ENCODE peak calls at places on chromosomes 5 and 9, in six cellular contexts. C is nephron progenitor cell, D is BJ, K is H9, B is heart left ventricle, L is cardiac muscle cell. W is an unnamed sample.

GRCh38 chr9:77304543-77304942 is 127.2 kb downstream of the VPS13A start:
- DNase-seq in C (no peak), D (no peak), K (no peak), B (no peak), L (peak), W (no peak)

GRCh38 chr9:33165263-33166151 is 1.6 kb downstream of the B4GALT1 start:
- DNase-seq in C (no peak), D (peak), K (no peak), B (no peak), L (peak), W (no peak)

GRCh38 chr9:96241391-96241809 is 60.6 kb downstream of the HSD17B3 start:
- DNase-seq in C (no peak), D (no peak), K (no peak), B (no peak), L (peak), W (no peak)

GRCh38 chr9:37679649-37680402 is 29.1 kb downstream of the FRMPD1 start:
- DNase-seq in C (no peak), D (no peak), K (no peak), B (no peak), L (no peak), W (peak)

GRCh38 chr9:127219533-127219932 is 45.0 kb upstream of the GARNL3 start:
- DNase-seq in C (no peak), D (no peak), K (no peak), B (no peak), L (no peak), W (no peak)

GRCh38 chr5:64635056-64635686 is 55.1 kb upstream of the SHISAL2B start:
- DNase-seq in C (no peak), D (no peak), K (no peak), B (no peak), L (peak), W (peak)

GRCh38 chr9:133351908-133352634 is 4.1 kb downstream of the RPL7A start:
- DNase-seq in C (peak), D (no peak), K (peak), B (no peak), L (peak), W (peak)

GRCh38 chr9:13369426-13369825 is 89.9 kb upstream of the MPDZ start:
- DNase-seq in C (no peak), D (no peak), K (no peak), B (no peak), L (no peak), W (peak)

GRCh38 chr9:34826999-34827538 is 117.1 kb upstream of the CCL21 start:
- DNase-seq in C (no peak), D (no peak), K (no peak), B (no peak), L (no peak), W (no peak)

GRCh38 chr5:63127054-63127453 is 548.4 kb downstream of the LRRC70 start:
- DNase-seq in C (no peak), D (no peak), K (no peak), B (no peak), L (peak), W (no peak)

GRCh38 chr5:72835633-72836032 is 19.2 kb downstream of the TNPO1 start:
- DNase-seq in C (no peak), D (no peak), K (no peak), B (no peak), L (no peak), W (no peak)

GRCh38 chr5:6396043-6396442 is 17.7 kb upstream of the MED10 start:
- DNase-seq in C (no peak), D (no peak), K (no peak), B (no peak), L (no peak), W (no peak)

GRCh38 chr5:140239939-140240700 is 62.8 kb downstream of the PFDN1 start:
- DNase-seq in C (peak), D (no peak), K (peak), B (no peak), L (peak), W (peak)

GRCh38 chr9:135106551-135107270 is 19.2 kb downstream of the OLFM1 start:
- DNase-seq in C (no peak), D (no peak), K (no peak), B (peak), L (no peak), W (no peak)

GRCh38 chr9:6214451-6214850 is 1.2 kb upstream of the IL33 start:
- DNase-seq in C (no peak), D (no peak), K (no peak), B (no peak), L (peak), W (no peak)

GRCh38 chr5:134063421-134063820 is 51.1 kb upstream of the TCF7 start:
- DNase-seq in C (no peak), D (no peak), K (no peak), B (no peak), L (no peak), W (no peak)

DNA sequence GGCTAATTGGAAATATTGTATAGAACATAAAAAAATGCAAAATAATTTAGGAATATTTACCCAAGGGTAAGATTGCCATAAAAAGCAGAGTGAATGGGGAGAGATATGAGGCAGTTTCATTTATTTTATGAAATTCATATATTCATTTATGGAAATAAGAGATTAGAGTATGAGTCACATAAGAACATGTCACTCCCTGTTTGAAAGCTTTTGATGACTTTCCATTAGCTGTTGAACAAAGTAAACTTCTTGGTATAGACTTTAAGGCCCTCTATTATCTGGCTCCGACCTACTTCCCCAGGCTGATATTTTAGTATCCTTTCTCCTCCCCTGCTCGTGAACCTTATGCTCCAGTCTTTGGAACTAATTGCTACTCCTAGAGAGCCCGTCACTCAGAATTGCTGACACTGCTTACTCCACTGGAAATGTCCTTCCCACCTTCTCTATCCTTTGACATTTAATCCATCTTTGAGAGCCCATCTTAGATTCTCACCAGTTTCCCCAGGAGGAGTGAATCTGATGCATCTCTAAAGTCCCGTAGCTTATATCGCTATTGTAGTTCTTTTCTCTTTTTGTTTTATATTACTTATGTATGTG is 8.9 kb upstream of the ACTBL2 start:
- DNase-seq in C (no peak), D (no peak), K (no peak), B (no peak), L (no peak), W (no peak)
- TF ChIP-seq CTCF in C (no peak), D (no peak), K (no peak), B (no peak), L (no peak), W (no peak)

DNA sequence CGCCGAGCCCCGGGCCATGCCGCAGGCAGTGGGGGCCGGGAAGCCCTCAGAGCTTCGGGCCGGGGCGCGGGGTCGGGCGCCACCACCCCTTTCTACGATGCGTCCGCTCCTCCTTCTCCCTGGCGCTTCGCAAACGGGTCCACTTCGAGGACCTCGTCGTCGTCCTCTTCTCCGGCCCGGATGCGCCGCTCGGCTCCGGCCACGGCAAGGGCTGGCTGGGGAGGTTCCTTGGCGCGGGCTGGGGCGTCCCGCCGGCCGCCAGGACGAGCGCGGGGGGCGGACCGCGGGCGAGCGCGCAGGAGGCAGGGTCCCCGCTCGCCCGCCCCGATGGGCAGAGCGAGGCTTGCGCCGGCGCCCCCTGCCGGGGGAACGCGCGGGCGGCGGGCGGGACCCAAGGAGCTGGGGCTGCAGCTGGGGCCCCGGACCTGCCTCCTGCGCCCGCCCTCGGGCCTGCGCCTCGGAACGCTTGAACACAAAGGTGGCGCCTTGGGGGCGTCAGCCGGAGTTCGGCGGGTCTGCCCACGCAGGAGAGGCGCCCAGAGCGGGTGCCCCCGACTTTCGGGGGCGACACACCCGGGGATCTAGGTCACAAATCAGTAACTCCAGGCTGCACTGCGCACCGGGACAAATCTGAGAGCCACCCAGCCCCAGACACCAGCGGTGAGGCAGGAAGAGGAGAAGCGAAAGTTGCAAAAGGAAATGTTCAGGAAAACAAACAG is at the start of gene ROR2:
- DNase-seq in C (peak), D (no peak), K (peak), B (peak), L (peak), W (peak)
- TF ChIP-seq CTCF in C (peak), D (no peak), K (peak), B (peak), L (peak), W (peak)

GRCh38 chr9:129485140-129485758 is 135.7 kb downstream of the C9orf50 start:
- DNase-seq in C (no peak), D (no peak), K (no peak), B (no peak), L (no peak), W (no peak)
- TF ChIP-seq CTCF in C (no peak), D (no peak), K (no peak), B (no peak), L (no peak), W (no peak)

GRCh38 chr5:1380011-1380817 is 35.3 kb upstream of the CLPTM1L start:
- DNase-seq in C (peak), D (no peak), K (peak), B (no peak), L (peak), W (peak)
- TF ChIP-seq CTCF in C (peak), D (peak), K (peak), B (peak), L (peak), W (peak)

DNA sequence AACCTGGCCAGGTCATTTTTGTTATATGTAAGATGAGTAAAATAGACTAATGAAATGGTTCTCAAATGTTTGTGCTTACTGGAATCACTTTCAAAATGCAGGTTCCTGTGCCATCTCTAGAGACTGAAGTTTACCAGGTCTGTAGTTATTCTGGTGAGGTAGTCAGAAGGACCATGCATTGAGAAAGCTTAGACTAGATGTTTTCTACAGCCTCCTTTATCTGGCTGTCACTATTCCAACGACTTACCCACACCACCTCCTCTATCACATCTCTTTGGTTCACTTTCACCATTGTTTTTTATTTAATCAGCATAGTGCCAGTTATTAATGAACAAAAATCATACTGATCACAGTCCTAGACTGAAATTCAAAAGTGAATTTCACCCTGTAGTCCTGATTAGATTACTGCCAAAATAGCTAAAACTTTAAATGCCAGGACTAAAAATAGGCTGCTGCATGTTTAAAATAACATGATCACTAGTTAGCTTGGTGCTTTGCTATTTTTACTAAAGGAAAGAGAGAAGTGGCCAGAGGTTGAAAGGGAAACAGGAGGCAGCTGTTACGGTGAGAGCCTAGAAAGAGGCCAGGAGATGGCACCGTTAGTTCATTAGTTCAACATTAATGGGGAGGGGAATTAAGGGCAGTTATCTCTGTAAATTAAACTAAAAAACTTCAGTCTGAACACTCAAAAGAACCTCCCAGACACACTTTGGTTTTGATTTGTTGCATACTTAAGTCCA is 13.9 kb upstream of the FNIP1 start:
- DNase-seq in C (no peak), D (no peak), K (no peak), B (no peak), L (peak), W (peak)
- TF ChIP-seq CTCF in C (peak), D (peak), K (peak), B (peak), L (peak), W (peak)

DNA sequence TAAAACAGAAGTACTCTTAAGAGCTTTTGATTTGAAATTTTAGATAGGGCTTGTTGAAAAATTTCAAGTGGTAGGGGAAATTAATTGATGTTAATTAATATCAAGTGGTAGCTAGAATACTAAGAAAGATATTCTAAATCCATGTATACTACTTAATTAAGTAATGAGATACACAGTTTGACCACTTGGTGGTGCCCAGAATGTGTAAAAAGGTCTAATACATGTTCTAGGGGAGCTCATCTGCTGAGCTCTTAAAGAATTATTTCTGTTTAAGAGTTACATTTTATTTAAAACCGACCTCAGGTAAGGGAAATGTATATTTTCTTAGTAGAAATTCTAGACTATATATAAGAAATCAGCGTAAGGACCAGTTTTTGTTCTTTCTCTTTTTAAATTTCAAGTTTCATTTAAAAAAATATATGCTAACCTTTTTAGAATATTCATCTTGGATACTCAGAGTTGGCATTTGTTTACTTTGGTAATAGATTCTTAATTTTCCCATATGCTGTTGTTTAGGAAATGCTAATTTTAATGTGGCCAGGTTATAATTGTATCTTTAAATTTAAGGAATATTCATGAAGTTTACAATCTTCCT is 61.5 kb downstream of the LNPEP start:
- DNase-seq in C (peak), D (no peak), K (no peak), B (no peak), L (peak), W (peak)
- TF ChIP-seq CTCF in C (peak), D (peak), K (peak), B (peak), L (peak), W (peak)

DNA sequence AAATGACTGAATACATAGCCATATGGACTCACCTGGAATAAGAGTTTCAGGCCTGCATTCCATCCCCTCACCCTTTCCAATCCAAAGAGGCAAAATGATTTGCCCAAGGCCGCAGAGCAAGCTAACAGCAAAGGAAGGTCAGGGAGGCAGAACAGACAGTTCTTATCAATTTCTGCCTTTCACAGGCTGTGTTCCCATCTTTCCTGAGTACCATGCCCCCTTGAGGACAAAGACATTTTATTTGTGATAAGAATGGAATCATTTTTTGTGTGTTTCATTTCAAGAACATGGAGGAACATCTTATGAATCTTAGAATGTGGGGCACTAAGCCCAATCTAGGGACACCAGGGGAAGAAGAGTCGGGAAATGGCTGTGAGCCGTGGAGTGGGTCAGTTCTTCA is 13.9 kb downstream of the LHFPL2 start:
- DNase-seq in C (no peak), D (no peak), K (no peak), B (no peak), L (no peak), W (no peak)
- TF ChIP-seq CTCF in C (no peak), D (no peak), K (peak), B (peak), L (peak), W (peak)

DNA sequence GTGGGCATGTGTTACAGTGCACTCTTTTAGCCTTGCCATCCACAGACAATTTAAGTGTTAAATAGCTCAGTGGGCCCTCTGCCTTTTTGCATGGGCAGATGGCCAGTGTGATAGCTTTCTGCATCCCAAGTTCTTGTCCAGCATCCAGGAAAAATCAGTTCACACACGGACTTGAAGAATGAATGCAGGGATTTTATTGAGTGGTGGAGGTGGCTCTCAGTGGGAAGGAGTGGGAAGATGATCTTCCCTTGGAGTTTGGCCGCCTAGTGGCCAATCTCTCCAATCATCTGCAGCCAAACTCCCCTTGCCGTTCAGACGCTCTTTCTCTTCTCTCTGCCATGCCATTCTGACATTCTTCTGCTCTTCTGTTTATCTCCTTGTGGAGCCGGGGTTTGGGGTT is 322.4 kb upstream of the GRAMD2B start:
- DNase-seq in C (no peak), D (no peak), K (no peak), B (no peak), L (peak), W (peak)
- TF ChIP-seq CTCF in C (peak), D (peak), K (peak), B (peak), L (peak), W (peak)

W was measured in neural progenitor cell.